ENCODE peak calls at places on chromosomes 11 and 22, in four cellular contexts. Z is K562, J is WTC11, T is SK-N-SH. X is an unnamed sample.

GRCh38 chr11:128745296-128746183 is 51.7 kb downstream of the FLI1 start:
- DNase-seq in Z (peak; percentile 12), J (no peak), T (no peak), X (no peak)

GRCh38 chr11:47186937-47187681 is 875 bp upstream of the PACSIN3 start:
- DNase-seq in Z (peak; percentile 37), J (peak; percentile 74), T (peak; percentile 72), X (peak; percentile 64)

GRCh38 chr11:65183201-65183891 is 1.6 kb downstream of the CAPN1 start:
- DNase-seq in Z (no peak), J (no peak), T (no peak), X (no peak)

GRCh38 chr22:33832558-33833151 is 87.6 kb downstream of the LARGE1 start:
- DNase-seq in Z (no peak), J (no peak), T (no peak), X (no peak)

GRCh38 chr11:75969626-75970308 is 154.8 kb downstream of the UVRAG start:
- DNase-seq in Z (no peak), J (no peak), T (no peak), X (no peak)

GRCh38 chr11:78359921-78360320 is 57.7 kb downstream of the GAB2 start:
- DNase-seq in Z (no peak), J (no peak), T (no peak), X (no peak)

GRCh38 chr11:133576351-133576750 is 44.0 kb upstream of the OPCML start:
- DNase-seq in Z (peak; percentile 23), J (peak; percentile 86), T (peak; percentile 17), X (no peak)

GRCh38 chr11:82718307-82718706 is 15.4 kb downstream of the FAM181B start:
- DNase-seq in Z (peak; percentile 59), J (peak; percentile 34), T (peak; percentile 54), X (peak; percentile 7)

GRCh38 chr11:120710354-120711187 is 199.0 kb downstream of the GRIK4 start:
- DNase-seq in Z (no peak), J (peak; percentile 60), T (peak; percentile 41), X (peak; percentile 89)

GRCh38 chr22:38845368-38845740 is 1.5 kb upstream of the NPTXR start:
- DNase-seq in Z (no peak), J (no peak), T (no peak), X (no peak)

GRCh38 chr11:16791494-16791961 is 53.1 kb downstream of the C11orf58 start:
- DNase-seq in Z (no peak), J (no peak), T (no peak), X (peak; percentile 24)

GRCh38 chr11:102762414-102762813 is 18.0 kb downstream of the MMP10 start:
- DNase-seq in Z (no peak), J (no peak), T (no peak), X (no peak)

GRCh38 chr11:120335596-120335927 is 651 bp upstream of the ARHGEF12 start:
- DNase-seq in Z (no peak), J (peak; percentile 43), T (no peak), X (no peak)

GRCh38 chr11:44643207-44643606 is 77.7 kb downstream of the CD82 start:
- DNase-seq in Z (no peak), J (no peak), T (no peak), X (no peak)

GRCh38 chr11:72411623-72412532 is 22.5 kb downstream of the CLPB start:
- DNase-seq in Z (peak; percentile 78), J (no peak), T (peak; percentile 85), X (peak; percentile 70)

GRCh38 chr11:1642288-1643145 is 12.9 kb downstream of the KRTAP5-5 start:
- DNase-seq in Z (no peak), J (no peak), T (no peak), X (no peak)

GRCh38 chr11:122650619-122651018 is 4.9 kb upstream of the UBASH3B start:
- DNase-seq in Z (no peak), J (no peak), T (no peak), X (no peak)

GRCh38 chr11:75510011-75510595 is 15.6 kb downstream of the GDPD5 start:
- DNase-seq in Z (no peak), J (no peak), T (no peak), X (no peak)

GRCh38 chr22:23233746-23234408 is 53.6 kb downstream of the BCR start:
- DNase-seq in Z (no peak), J (no peak), T (peak; percentile 69), X (no peak)

GRCh38 chr11:99614353-99614752 is 593.6 kb downstream of the CNTN5 start:
- DNase-seq in Z (no peak), J (no peak), T (no peak), X (no peak)

GRCh38 chr11:77092382-77092781 is 10.3 kb upstream of the OMP start:
- DNase-seq in Z (no peak), J (no peak), T (no peak), X (no peak)

GRCh38 chr11:65793144-65793581 is 6.3 kb downstream of the OVOL1 start:
- DNase-seq in Z (no peak), J (no peak), T (peak; percentile 25), X (no peak)

GRCh38 chr11:64661146-64661545 is 61.9 kb downstream of the NRXN2 start:
- DNase-seq in Z (no peak), J (no peak), T (no peak), X (no peak)

GRCh38 chr11:124961972-124962609 is 8.1 kb downstream of the CCDC15 start:
- DNase-seq in Z (peak; percentile 77), J (no peak), T (peak; percentile 60), X (peak; percentile 78)

GRCh38 chr11:11296434-11296833 is 56.6 kb downstream of the CSNK2A3 start:
- DNase-seq in Z (no peak), J (no peak), T (no peak), X (no peak)

GRCh38 chr11:89067264-89067663 is 1.5 kb upstream of the GRM5 start:
- DNase-seq in Z (no peak), J (no peak), T (no peak), X (no peak)

GRCh38 chr11:5129457-5129877 is 8.7 kb downstream of the OR52A5 start:
- DNase-seq in Z (peak; percentile 83), J (no peak), T (no peak), X (no peak)

GRCh38 chr11:5125221-5125620 is 12.9 kb downstream of the OR52A5 start:
- DNase-seq in Z (no peak), J (no peak), T (no peak), X (no peak)

GRCh38 chr11:5118893-5119292 is 19.3 kb downstream of the OR52A5 start:
- DNase-seq in Z (no peak), J (no peak), T (no peak), X (no peak)

DNA sequence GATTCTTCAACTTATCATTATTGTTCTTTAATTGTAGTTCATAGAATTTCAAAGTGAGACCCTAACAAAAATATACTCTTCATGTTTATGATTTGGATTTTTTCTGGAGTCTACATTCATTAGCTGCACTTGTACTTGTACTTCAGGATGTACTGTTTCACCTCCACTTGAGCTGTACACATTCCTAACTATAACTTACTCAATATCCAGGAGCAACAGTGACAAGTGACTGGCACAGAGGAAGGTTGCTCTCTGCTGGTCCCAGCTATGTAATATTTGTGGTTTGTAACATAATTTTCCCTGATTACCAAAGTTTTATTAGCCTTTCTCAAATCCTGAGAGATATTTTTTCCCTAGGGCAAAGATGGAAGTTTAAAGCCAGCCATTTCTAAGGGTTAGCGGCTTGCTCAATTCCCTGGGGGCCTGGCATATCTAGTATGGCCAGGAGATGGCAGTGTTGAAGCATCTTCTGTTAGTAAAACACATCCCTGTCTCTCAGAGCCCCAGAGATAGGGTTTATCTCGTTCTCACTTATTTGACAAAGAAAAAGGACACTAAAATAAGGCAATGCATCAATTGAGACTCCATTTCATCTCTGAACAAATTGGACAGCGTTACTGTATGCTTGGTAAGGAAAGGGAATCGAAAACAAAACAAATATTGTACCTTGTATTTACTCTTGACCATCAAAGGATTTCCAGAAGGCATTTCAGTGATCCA is 14.2 kb downstream of the OR52A5 start:
- DNase-seq in Z (peak; percentile 91), J (peak; percentile 83), T (peak; percentile 22), X (peak; percentile 46)
- TF ChIP-seq FOXJ3 in Z (no peak), J (no peak), T (no peak), X (no peak)

DNA sequence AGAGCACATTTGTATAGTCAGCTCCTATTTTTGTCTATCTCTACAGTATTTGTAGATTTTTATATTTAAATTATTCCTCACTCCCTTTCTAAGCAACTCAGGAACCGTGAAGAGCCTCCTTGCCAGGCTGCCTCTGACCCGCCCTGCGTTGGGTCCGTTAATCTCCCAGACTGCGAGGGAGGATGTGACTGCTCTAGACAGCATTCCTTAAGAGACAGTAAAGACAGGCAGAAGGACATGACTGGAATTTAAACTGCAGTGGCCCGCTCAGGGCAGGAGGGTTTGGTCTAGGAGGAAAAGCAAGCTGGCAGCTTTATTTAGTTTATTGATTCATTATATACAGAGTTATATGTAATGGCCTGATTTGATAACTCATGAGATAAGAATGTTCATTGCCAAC is 413.7 kb downstream of the TMEM135 start:
- DNase-seq in Z (no peak), J (peak; percentile 11), T (no peak), X (no peak)
- TF ChIP-seq FOXJ3 in Z (no peak), J (no peak), T (no peak), X (no peak)

GRCh38 chr11:118294053-118294452 is 10.5 kb upstream of the CD3E start:
- DNase-seq in Z (no peak), J (no peak), T (no peak), X (no peak)

GRCh38 chr11:118290923-118291322 is 13.6 kb upstream of the CD3E start:
- DNase-seq in Z (peak; percentile 30), J (no peak), T (no peak), X (peak; percentile 74)

GRCh38 chr11:118295834-118296454 is 8.6 kb upstream of the CD3E start:
- DNase-seq in Z (peak; percentile 50), J (no peak), T (no peak), X (peak; percentile 28)

GRCh38 chr11:118291453-118291852 is 13.1 kb upstream of the CD3E start:
- DNase-seq in Z (no peak), J (no peak), T (no peak), X (no peak)

DNA sequence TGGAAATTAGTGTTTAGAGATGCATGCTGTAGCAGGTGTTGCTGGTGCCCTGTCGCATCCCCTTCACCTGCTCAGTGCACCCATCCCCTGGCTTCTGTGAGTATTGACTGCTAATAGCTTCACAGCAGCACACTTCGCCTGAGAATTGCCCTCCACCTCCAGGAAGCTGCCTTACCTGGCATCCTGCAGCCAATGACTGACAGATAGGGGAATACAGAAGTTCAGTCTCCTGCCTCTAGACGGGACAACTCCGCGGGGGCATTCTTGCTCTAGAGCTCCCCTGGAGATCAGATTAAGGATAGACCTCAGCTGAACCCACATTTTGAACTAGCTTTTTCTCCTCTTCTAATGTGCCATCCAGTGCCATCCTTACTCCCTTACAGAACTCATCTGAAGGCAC is 9.3 kb upstream of the CD3E start:
- DNase-seq in Z (no peak), J (no peak), T (no peak), X (no peak)
- TF ChIP-seq FOXJ3 in Z (no peak), J (no peak), T (no peak), X (no peak)

GRCh38 chr22:21694795-21695431 is 29.1 kb downstream of the PPIL2 start:
- DNase-seq in Z (no peak), J (no peak), T (no peak), X (no peak)

GRCh38 chr22:21695432-21696085 is 29.7 kb downstream of the PPIL2 start:
- DNase-seq in Z (no peak), J (no peak), T (no peak), X (no peak)

GRCh38 chr22:21694394-21694793 is 28.6 kb downstream of the PPIL2 start:
- DNase-seq in Z (no peak), J (no peak), T (no peak), X (no peak)

GRCh38 chr22:21693333-21693998 is 27.7 kb downstream of the PPIL2 start:
- DNase-seq in Z (no peak), J (no peak), T (no peak), X (no peak)

DNA sequence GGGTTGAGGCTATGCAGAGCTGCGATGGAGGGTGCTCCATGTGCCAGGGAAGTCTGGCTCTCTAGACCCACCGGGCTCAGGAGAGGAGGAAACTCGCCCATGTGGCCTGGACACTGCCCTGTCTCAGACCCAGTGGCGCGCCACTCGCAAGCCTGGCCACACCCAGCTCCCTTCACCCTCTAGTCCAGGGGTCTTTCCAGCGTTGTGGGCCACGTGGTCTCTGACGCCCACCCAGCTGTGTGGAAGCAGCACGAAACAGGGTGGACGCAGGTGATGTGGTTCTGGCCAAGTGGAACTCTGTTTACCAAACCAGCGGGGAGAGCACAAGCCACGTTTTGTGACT is 28.2 kb downstream of the PPIL2 start:
- DNase-seq in Z (no peak), J (no peak), T (no peak), X (no peak)
- TF ChIP-seq FOXJ3 in Z (no peak), J (no peak), T (no peak), X (no peak)

X was measured in HepG2.